ENCODE peak calls at places on chromosomes 7 and 10, in seven cellular contexts. W, C, T, B, R, G and O are unnamed samples.

GRCh38 chr7:148274118-148274517 is 316.4 kb upstream of the C7orf33 start:
- DNase-seq in C (no peak), W (no peak), T (no peak), G (no peak), B (no peak), R (no peak), O (no peak)

GRCh38 chr10:50932113-50932512 is 46.7 kb upstream of the A1CF start:
- DNase-seq in T (no peak), B (no peak), W (no peak), C (no peak), R (peak; percentile 35), G (peak; percentile 6), O (no peak)

GRCh38 chr10:132898391-132899053 is 43.8 kb downstream of the CFAP46 start:
- DNase-seq in G (no peak), B (no peak), R (no peak), T (peak; percentile 46), C (no peak), W (no peak), O (no peak)

GRCh38 chr10:88389456-88389855 is 193.7 kb downstream of the RNLS start:
- DNase-seq in G (peak; percentile 64), R (peak; percentile 73), W (peak; percentile 48), C (peak; percentile 61), T (no peak), B (peak; percentile 61), O (peak; percentile 46)

GRCh38 chr10:56142092-56142728 is 218.8 kb downstream of the ZWINT start:
- DNase-seq in T (no peak), C (no peak), G (no peak), R (no peak), B (no peak), W (no peak), O (no peak)

GRCh38 chr10:42753507-42754154 is 29.0 kb upstream of the BMS1 start:
- DNase-seq in C (peak; percentile 13), T (peak; percentile 57), R (no peak), W (no peak), G (no peak), B (no peak), O (no peak)

GRCh38 chr7:81462672-81463071 is 307.2 kb downstream of the HGF start:
- DNase-seq in T (no peak), R (peak; percentile 86), B (peak; percentile 75), G (peak; percentile 59), W (no peak), C (no peak), O (no peak)

GRCh38 chr10:6347391-6347951 is 144.7 kb downstream of the PFKFB3 start:
- DNase-seq in B (no peak), T (peak; percentile 36), R (no peak), G (peak; percentile 56), W (no peak), C (peak; percentile 70), O (peak; percentile 36)

GRCh38 chr7:130896898-130897514 is 163.0 kb upstream of the KLF14 start:
- DNase-seq in W (peak; percentile 75), T (peak; percentile 89), G (peak; percentile 83), C (peak; percentile 85), B (peak; percentile 77), R (no peak), O (peak; percentile 71)